ENCODE peak calls at places on chromosomes 6 and 20, in nine cellular contexts. One of them, this sample, is unnamed.

GRCh38 chr20:40688129-40689099 is 622 bp downstream of the MAFB start:
- DNase-seq in H54: no peak
- DNase-seq in OCI-LY7: no peak
- DNase-seq in iris pigment epithelial cell: no peak
- DNase-seq in T-helper 1 cell: no peak
- DNase-seq in RWPE1: no peak
- DNase-seq in endothelial cell: peak; percentile 27
- DNase-seq in mesenchymal stem cell: peak; percentile 41
- DNase-seq in frontal cortex: no peak
- DNase-seq in this sample: no peak

GRCh38 chr6:85429346-85429745 is 20.5 kb upstream of the NT5E start:
- DNase-seq in endothelial cell: no peak
- DNase-seq in RWPE1: no peak
- DNase-seq in T-helper 1 cell: no peak
- DNase-seq in H54: no peak
- DNase-seq in mesenchymal stem cell: no peak
- DNase-seq in frontal cortex: no peak
- DNase-seq in iris pigment epithelial cell: peak; percentile 65
- DNase-seq in OCI-LY7: no peak
- DNase-seq in this sample: no peak

GRCh38 chr6:93057584-93057983 is 361.8 kb downstream of the EPHA7 start:
- DNase-seq in T-helper 1 cell: no peak
- DNase-seq in H54: no peak
- DNase-seq in mesenchymal stem cell: no peak
- DNase-seq in RWPE1: no peak
- DNase-seq in frontal cortex: no peak
- DNase-seq in endothelial cell: no peak
- DNase-seq in OCI-LY7: no peak
- DNase-seq in iris pigment epithelial cell: no peak
- DNase-seq in this sample: no peak

GRCh38 chr20:45983279-45983743 is 11.3 kb upstream of the ZNF335 start:
- DNase-seq in iris pigment epithelial cell: no peak
- DNase-seq in T-helper 1 cell: no peak
- DNase-seq in H54: no peak
- DNase-seq in frontal cortex: no peak
- DNase-seq in endothelial cell: no peak
- DNase-seq in RWPE1: no peak
- DNase-seq in mesenchymal stem cell: no peak
- DNase-seq in OCI-LY7: no peak
- DNase-seq in this sample: no peak

GRCh38 chr20:58712116-58712822 is 19.7 kb downstream of the NPEPL1 start:
- DNase-seq in frontal cortex: peak; percentile 4
- DNase-seq in mesenchymal stem cell: no peak
- DNase-seq in T-helper 1 cell: no peak
- DNase-seq in iris pigment epithelial cell: no peak
- DNase-seq in RWPE1: no peak
- DNase-seq in OCI-LY7: no peak
- DNase-seq in endothelial cell: no peak
- DNase-seq in H54: no peak
- DNase-seq in this sample: no peak

GRCh38 chr6:19028201-19028600 is 641.1 kb downstream of the RNF144B start:
- DNase-seq in mesenchymal stem cell: no peak
- DNase-seq in OCI-LY7: no peak
- DNase-seq in H54: no peak
- DNase-seq in T-helper 1 cell: no peak
- DNase-seq in endothelial cell: no peak
- DNase-seq in frontal cortex: no peak
- DNase-seq in RWPE1: no peak
- DNase-seq in iris pigment epithelial cell: no peak
- DNase-seq in this sample: no peak

GRCh38 chr6:4801491-4802118 is 25.4 kb downstream of the CDYL start:
- DNase-seq in iris pigment epithelial cell: no peak
- DNase-seq in H54: no peak
- DNase-seq in T-helper 1 cell: no peak
- DNase-seq in OCI-LY7: no peak
- DNase-seq in RWPE1: no peak
- DNase-seq in frontal cortex: no peak
- DNase-seq in mesenchymal stem cell: no peak
- DNase-seq in endothelial cell: no peak
- DNase-seq in this sample: no peak

GRCh38 chr20:38674178-38675133 is 49.8 kb upstream of the SLC32A1 start:
- DNase-seq in RWPE1: peak; percentile 91
- DNase-seq in endothelial cell: peak; percentile 91
- DNase-seq in mesenchymal stem cell: peak; percentile 64
- DNase-seq in frontal cortex: peak; percentile 83
- DNase-seq in OCI-LY7: peak; percentile 86
- DNase-seq in H54: no peak
- DNase-seq in T-helper 1 cell: peak; percentile 28
- DNase-seq in iris pigment epithelial cell: peak; percentile 60
- DNase-seq in this sample: no peak

GRCh38 chr6:31143148-31143547 is 4.3 kb upstream of the PSORS1C2 start:
- DNase-seq in T-helper 1 cell: no peak
- DNase-seq in frontal cortex: no peak
- DNase-seq in RWPE1: no peak
- DNase-seq in OCI-LY7: no peak
- DNase-seq in iris pigment epithelial cell: peak; percentile 93
- DNase-seq in endothelial cell: peak; percentile 23
- DNase-seq in H54: peak; percentile 46
- DNase-seq in mesenchymal stem cell: peak; percentile 83
- DNase-seq in this sample: no peak

GRCh38 chr6:152642578-152643375 is 5.6 kb upstream of the SYNE1 start:
- DNase-seq in H54: peak; percentile 15
- DNase-seq in mesenchymal stem cell: peak; percentile 15
- DNase-seq in endothelial cell: peak; percentile 63
- DNase-seq in RWPE1: peak; percentile 38
- DNase-seq in frontal cortex: peak; percentile 23
- DNase-seq in T-helper 1 cell: no peak
- DNase-seq in OCI-LY7: peak; percentile 84
- DNase-seq in iris pigment epithelial cell: peak; percentile 71
- DNase-seq in this sample: peak; percentile 78

GRCh38 chr20:47213960-47214359 is 142.5 kb downstream of the ZMYND8 start:
- DNase-seq in H54: no peak
- DNase-seq in RWPE1: no peak
- DNase-seq in iris pigment epithelial cell: no peak
- DNase-seq in endothelial cell: no peak
- DNase-seq in frontal cortex: no peak
- DNase-seq in T-helper 1 cell: no peak
- DNase-seq in OCI-LY7: no peak
- DNase-seq in mesenchymal stem cell: no peak
- DNase-seq in this sample: no peak

GRCh38 chr6:4637691-4638433 is 138.3 kb upstream of the CDYL start:
- DNase-seq in mesenchymal stem cell: peak; percentile 78
- DNase-seq in endothelial cell: no peak
- DNase-seq in H54: peak; percentile 24
- DNase-seq in RWPE1: peak; percentile 35
- DNase-seq in iris pigment epithelial cell: peak; percentile 88
- DNase-seq in frontal cortex: no peak
- DNase-seq in T-helper 1 cell: no peak
- DNase-seq in OCI-LY7: no peak
- DNase-seq in this sample: no peak

GRCh38 chr20:51541189-51542032 is 1.1 kb downstream of the NFATC2 start:
- DNase-seq in H54: no peak
- DNase-seq in RWPE1: no peak
- DNase-seq in iris pigment epithelial cell: peak; percentile 39
- DNase-seq in endothelial cell: peak; percentile 50
- DNase-seq in T-helper 1 cell: peak; percentile 78
- DNase-seq in mesenchymal stem cell: peak; percentile 58
- DNase-seq in frontal cortex: peak; percentile 50
- DNase-seq in OCI-LY7: peak; percentile 72
- DNase-seq in this sample: peak; percentile 82

GRCh38 chr6:112979830-112980229 is 632.7 kb downstream of the RFPL4B start:
- DNase-seq in endothelial cell: no peak
- DNase-seq in OCI-LY7: no peak
- DNase-seq in mesenchymal stem cell: peak; percentile 32
- DNase-seq in H54: no peak
- DNase-seq in iris pigment epithelial cell: peak; percentile 31
- DNase-seq in frontal cortex: no peak
- DNase-seq in RWPE1: no peak
- DNase-seq in T-helper 1 cell: no peak
- DNase-seq in this sample: no peak

GRCh38 chr20:50071039-50071888 is 41.7 kb downstream of the UBE2V1 start:
- DNase-seq in mesenchymal stem cell: peak; percentile 78
- DNase-seq in T-helper 1 cell: peak; percentile 83
- DNase-seq in RWPE1: peak; percentile 95
- DNase-seq in OCI-LY7: peak; percentile 87
- DNase-seq in iris pigment epithelial cell: peak; percentile 60
- DNase-seq in frontal cortex: peak; percentile 97
- DNase-seq in H54: peak; percentile 89
- DNase-seq in endothelial cell: peak; percentile 100
- DNase-seq in this sample: peak; percentile 94

GRCh38 chr6:151679081-151679480 is 128.4 kb upstream of the ESR1 start:
- DNase-seq in mesenchymal stem cell: no peak
- DNase-seq in RWPE1: no peak
- DNase-seq in iris pigment epithelial cell: peak; percentile 72
- DNase-seq in T-helper 1 cell: no peak
- DNase-seq in endothelial cell: no peak
- DNase-seq in H54: no peak
- DNase-seq in OCI-LY7: no peak
- DNase-seq in frontal cortex: no peak
- DNase-seq in this sample: no peak

GRCh38 chr20:46348231-46348803 is 40.0 kb upstream of the CDH22 start:
- DNase-seq in T-helper 1 cell: no peak
- DNase-seq in mesenchymal stem cell: peak; percentile 43
- DNase-seq in iris pigment epithelial cell: peak; percentile 55
- DNase-seq in H54: no peak
- DNase-seq in RWPE1: no peak
- DNase-seq in endothelial cell: peak; percentile 46
- DNase-seq in OCI-LY7: no peak
- DNase-seq in frontal cortex: no peak
- DNase-seq in this sample: peak; percentile 55

GRCh38 chr6:16511048-16511660 is 250.1 kb downstream of the ATXN1 start:
- DNase-seq in OCI-LY7: peak; percentile 5
- DNase-seq in T-helper 1 cell: no peak
- DNase-seq in H54: peak; percentile 5
- DNase-seq in iris pigment epithelial cell: peak; percentile 48
- DNase-seq in endothelial cell: no peak
- DNase-seq in frontal cortex: peak; percentile 24
- DNase-seq in mesenchymal stem cell: peak; percentile 49
- DNase-seq in RWPE1: peak; percentile 36
- DNase-seq in this sample: no peak

GRCh38 chr20:45959956-45960630 is 11.9 kb downstream of the ZNF335 start:
- DNase-seq in OCI-LY7: no peak
- DNase-seq in H54: no peak
- DNase-seq in iris pigment epithelial cell: no peak
- DNase-seq in frontal cortex: no peak
- DNase-seq in RWPE1: no peak
- DNase-seq in mesenchymal stem cell: no peak
- DNase-seq in endothelial cell: no peak
- DNase-seq in T-helper 1 cell: no peak
- DNase-seq in this sample: peak; percentile 40

GRCh38 chr20:63642518-63643247 is 10.5 kb downstream of the STMN3 start:
- DNase-seq in T-helper 1 cell: no peak
- DNase-seq in mesenchymal stem cell: no peak
- DNase-seq in iris pigment epithelial cell: no peak
- DNase-seq in endothelial cell: no peak
- DNase-seq in frontal cortex: no peak
- DNase-seq in H54: no peak
- DNase-seq in OCI-LY7: peak; percentile 55
- DNase-seq in RWPE1: no peak
- DNase-seq in this sample: peak; percentile 74

GRCh38 chr20:57999465-58000111 is 228.9 kb downstream of the ANKRD60 start:
- DNase-seq in T-helper 1 cell: no peak
- DNase-seq in RWPE1: no peak
- DNase-seq in iris pigment epithelial cell: no peak
- DNase-seq in mesenchymal stem cell: no peak
- DNase-seq in H54: no peak
- DNase-seq in frontal cortex: peak; percentile 58
- DNase-seq in endothelial cell: peak; percentile 50
- DNase-seq in OCI-LY7: no peak
- DNase-seq in this sample: no peak

GRCh38 chr6:641225-641985 is 15.5 kb downstream of the HUS1B start:
- DNase-seq in T-helper 1 cell: no peak
- DNase-seq in iris pigment epithelial cell: no peak
- DNase-seq in frontal cortex: no peak
- DNase-seq in mesenchymal stem cell: no peak
- DNase-seq in OCI-LY7: no peak
- DNase-seq in endothelial cell: no peak
- DNase-seq in H54: no peak
- DNase-seq in RWPE1: no peak
- DNase-seq in this sample: no peak

GRCh38 chr6:116500969-116501433 is 10.4 kb upstream of the CALHM5 start:
- DNase-seq in RWPE1: no peak
- DNase-seq in mesenchymal stem cell: no peak
- DNase-seq in OCI-LY7: no peak
- DNase-seq in H54: no peak
- DNase-seq in T-helper 1 cell: no peak
- DNase-seq in endothelial cell: no peak
- DNase-seq in frontal cortex: no peak
- DNase-seq in iris pigment epithelial cell: peak; percentile 14
- DNase-seq in this sample: peak; percentile 4

GRCh38 chr6:49890988-49891387 is 24.7 kb upstream of the CRISP1 start:
- DNase-seq in T-helper 1 cell: no peak
- DNase-seq in OCI-LY7: no peak
- DNase-seq in iris pigment epithelial cell: no peak
- DNase-seq in endothelial cell: no peak
- DNase-seq in H54: no peak
- DNase-seq in mesenchymal stem cell: no peak
- DNase-seq in RWPE1: no peak
- DNase-seq in frontal cortex: no peak
- DNase-seq in this sample: no peak

GRCh38 chr20:62202676-62203377 is 17.3 kb downstream of the HRH3 start:
- DNase-seq in endothelial cell: no peak
- DNase-seq in mesenchymal stem cell: no peak
- DNase-seq in H54: no peak
- DNase-seq in iris pigment epithelial cell: no peak
- DNase-seq in T-helper 1 cell: no peak
- DNase-seq in RWPE1: no peak
- DNase-seq in OCI-LY7: no peak
- DNase-seq in frontal cortex: no peak
- DNase-seq in this sample: no peak

GRCh38 chr6:7112741-7113313 is 5.1 kb downstream of the RREB1 start:
- DNase-seq in endothelial cell: no peak
- DNase-seq in RWPE1: peak; percentile 39
- DNase-seq in mesenchymal stem cell: peak; percentile 33
- DNase-seq in T-helper 1 cell: no peak
- DNase-seq in iris pigment epithelial cell: no peak
- DNase-seq in frontal cortex: no peak
- DNase-seq in OCI-LY7: no peak
- DNase-seq in H54: no peak
- DNase-seq in this sample: no peak

GRCh38 chr20:53865905-53866786 is 204.2 kb downstream of the BCAS1 start:
- DNase-seq in frontal cortex: no peak
- DNase-seq in OCI-LY7: peak; percentile 71
- DNase-seq in endothelial cell: peak; percentile 14
- DNase-seq in RWPE1: peak; percentile 34
- DNase-seq in iris pigment epithelial cell: peak; percentile 79
- DNase-seq in T-helper 1 cell: no peak
- DNase-seq in H54: peak; percentile 18
- DNase-seq in mesenchymal stem cell: peak; percentile 90
- DNase-seq in this sample: peak; percentile 94

GRCh38 chr6:87907521-87907920 is 140.1 kb upstream of the SPACA1 start:
- DNase-seq in T-helper 1 cell: no peak
- DNase-seq in frontal cortex: no peak
- DNase-seq in endothelial cell: no peak
- DNase-seq in iris pigment epithelial cell: peak; percentile 86
- DNase-seq in RWPE1: no peak
- DNase-seq in OCI-LY7: peak; percentile 72
- DNase-seq in H54: no peak
- DNase-seq in mesenchymal stem cell: peak; percentile 27
- DNase-seq in this sample: no peak

GRCh38 chr6:160678230-160678629 is 14.2 kb upstream of the LPA start:
- DNase-seq in RWPE1: peak; percentile 38
- DNase-seq in frontal cortex: no peak
- DNase-seq in endothelial cell: no peak
- DNase-seq in H54: no peak
- DNase-seq in T-helper 1 cell: no peak
- DNase-seq in iris pigment epithelial cell: no peak
- DNase-seq in OCI-LY7: no peak
- DNase-seq in mesenchymal stem cell: no peak
- DNase-seq in this sample: no peak

GRCh38 chr6:168542301-168542700 is 101.3 kb downstream of the SMOC2 start:
- DNase-seq in T-helper 1 cell: no peak
- DNase-seq in RWPE1: no peak
- DNase-seq in mesenchymal stem cell: no peak
- DNase-seq in H54: no peak
- DNase-seq in frontal cortex: no peak
- DNase-seq in iris pigment epithelial cell: no peak
- DNase-seq in endothelial cell: no peak
- DNase-seq in OCI-LY7: no peak
- DNase-seq in this sample: no peak

GRCh38 chr6:160871320-160871719 is 120.2 kb upstream of the MAP3K4 start:
- DNase-seq in OCI-LY7: no peak
- DNase-seq in RWPE1: no peak
- DNase-seq in H54: no peak
- DNase-seq in frontal cortex: no peak
- DNase-seq in iris pigment epithelial cell: no peak
- DNase-seq in T-helper 1 cell: no peak
- DNase-seq in endothelial cell: no peak
- DNase-seq in mesenchymal stem cell: no peak
- DNase-seq in this sample: no peak